ENCODE peak calls at places on chromosome 4, in six cellular contexts. G is HL-60, W is IMR-90, P is lower lobe of right lung, A is pancreas, Y is WTC11. E is an unnamed sample.
A peak's percentile ranks its signal among the peaks of the same experiment; 100 is the strongest.

GRCh38 chr4:173288698-173289350 is 45.3 kb downstream of the HMGB2 start:
- DNase-seq in G (no peak), W (no peak), P (no peak), A (no peak), Y (no peak), E (no peak)

GRCh38 chr4:17120761-17121160 is 222.3 kb upstream of the LDB2 start:
- DNase-seq in G (no peak), W (peak; percentile 18), P (no peak), A (no peak), Y (no peak), E (no peak)

GRCh38 chr4:113026556-113026955 is 22.9 kb upstream of the ANK2 start:
- DNase-seq in G (no peak), W (no peak), P (no peak), A (no peak), Y (no peak), E (no peak)

GRCh38 chr4:39682133-39682532 is 15.8 kb upstream of the UBE2K start:
- DNase-seq in G (no peak), W (no peak), P (no peak), A (no peak), Y (no peak), E (no peak)

GRCh38 chr4:168632246-168632832 is 135.5 kb downstream of the PALLD start:
- DNase-seq in G (no peak), W (no peak), P (no peak), A (no peak), Y (no peak), E (no peak)

GRCh38 chr4:148030486-148030885 is 298.6 kb downstream of the ARHGAP10 start:
- DNase-seq in G (no peak), W (peak; percentile 75), P (no peak), A (no peak), Y (no peak), E (peak; percentile 73)

GRCh38 chr4:147772459-147772969 is 40.6 kb downstream of the ARHGAP10 start:
- DNase-seq in G (no peak), W (peak; percentile 92), P (no peak), A (no peak), Y (no peak), E (no peak)

GRCh38 chr4:3346146-3346545 is 53.3 kb downstream of the RGS12 start:
- DNase-seq in G (peak; percentile 65), W (peak; percentile 84), P (no peak), A (peak; percentile 66), Y (no peak), E (peak; percentile 49)

GRCh38 chr4:3472411-3473141 is 9.5 kb downstream of the DOK7 start:
- DNase-seq in G (no peak), W (no peak), P (peak; percentile 39), A (peak; percentile 92), Y (no peak), E (no peak)

GRCh38 chr4:57424231-57424897 is 314.2 kb upstream of the IGFBP7 start:
- DNase-seq in G (no peak), W (peak; percentile 14), P (no peak), A (peak; percentile 60), Y (no peak), E (peak; percentile 10)

GRCh38 chr4:4502694-4503311 is 39.0 kb downstream of the STX18 start:
- DNase-seq in G (no peak), W (peak; percentile 79), P (no peak), A (no peak), Y (no peak), E (no peak)

GRCh38 chr4:121070696-121071639 is 1.4 kb downstream of the NDNF start:
- DNase-seq in G (no peak), W (no peak), P (peak; percentile 71), A (peak; percentile 55), Y (peak; percentile 77), E (no peak)

GRCh38 chr4:52979821-52980590 is 117.9 kb downstream of the RASL11B start:
- DNase-seq in G (no peak), W (no peak), P (no peak), A (no peak), Y (no peak), E (no peak)
- TF ChIP-seq CTCF in G (no peak), W (no peak), P (no peak), A (no peak), Y (no peak), E (no peak)

GRCh38 chr4:154529737-154530136 is 20.5 kb downstream of the PLRG1 start:
- DNase-seq in G (no peak), W (no peak), P (no peak), A (no peak), Y (no peak), E (no peak)

GRCh38 chr4:154528866-154529265 is 21.3 kb downstream of the PLRG1 start:
- DNase-seq in G (no peak), W (no peak), P (no peak), A (no peak), Y (no peak), E (no peak)

DNA sequence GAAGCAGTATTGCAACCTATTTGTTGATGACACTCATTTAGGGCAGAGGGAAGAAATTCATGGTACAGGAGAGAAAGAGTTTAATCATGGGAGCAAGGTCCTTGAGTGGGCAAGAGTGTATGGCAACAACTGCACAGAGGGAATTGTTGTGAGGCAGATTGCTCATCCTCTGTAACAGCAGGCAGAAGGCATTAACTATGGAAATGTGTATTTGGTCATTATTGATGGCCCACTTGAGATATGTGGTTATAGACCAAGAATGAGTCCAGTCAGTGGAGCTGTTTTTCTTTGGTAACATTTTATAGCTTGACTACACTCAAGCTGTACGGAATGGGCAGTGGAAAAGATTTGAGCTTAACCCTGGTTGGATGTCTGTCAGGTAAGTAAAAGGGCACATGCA is 15.9 kb downstream of the PLRG1 start:
- DNase-seq in G (no peak), W (no peak), P (no peak), A (no peak), Y (no peak), E (no peak)
- TF ChIP-seq CTCF in G (no peak), W (no peak), P (no peak), A (no peak), Y (no peak), E (no peak)

GRCh38 chr4:52234539-52235174 is 183.6 kb downstream of the SPATA18 start:
- DNase-seq in G (no peak), W (peak; percentile 37), P (no peak), A (no peak), Y (no peak), E (peak; percentile 28)
- TF ChIP-seq CTCF in G (no peak), W (peak; percentile 56), P (peak; percentile 33), A (peak; percentile 32), Y (no peak), E (peak; percentile 61)

GRCh38 chr4:8587469-8588195 is 4.9 kb upstream of the CPZ start:
- DNase-seq in G (no peak), W (no peak), P (no peak), A (no peak), Y (peak; percentile 5), E (no peak)

GRCh38 chr4:8588196-8588470 is 4.4 kb upstream of the CPZ start:
- DNase-seq in G (no peak), W (no peak), P (peak; percentile 19), A (no peak), Y (no peak), E (no peak)

GRCh38 chr4:8585721-8586161 is 5.5 kb downstream of the GPR78 start:
- DNase-seq in G (no peak), W (no peak), P (peak; percentile 32), A (no peak), Y (peak; percentile 7), E (no peak)

GRCh38 chr4:8586246-8586645 is 6.1 kb downstream of the GPR78 start:
- DNase-seq in G (no peak), W (no peak), P (no peak), A (no peak), Y (no peak), E (no peak)

DNA sequence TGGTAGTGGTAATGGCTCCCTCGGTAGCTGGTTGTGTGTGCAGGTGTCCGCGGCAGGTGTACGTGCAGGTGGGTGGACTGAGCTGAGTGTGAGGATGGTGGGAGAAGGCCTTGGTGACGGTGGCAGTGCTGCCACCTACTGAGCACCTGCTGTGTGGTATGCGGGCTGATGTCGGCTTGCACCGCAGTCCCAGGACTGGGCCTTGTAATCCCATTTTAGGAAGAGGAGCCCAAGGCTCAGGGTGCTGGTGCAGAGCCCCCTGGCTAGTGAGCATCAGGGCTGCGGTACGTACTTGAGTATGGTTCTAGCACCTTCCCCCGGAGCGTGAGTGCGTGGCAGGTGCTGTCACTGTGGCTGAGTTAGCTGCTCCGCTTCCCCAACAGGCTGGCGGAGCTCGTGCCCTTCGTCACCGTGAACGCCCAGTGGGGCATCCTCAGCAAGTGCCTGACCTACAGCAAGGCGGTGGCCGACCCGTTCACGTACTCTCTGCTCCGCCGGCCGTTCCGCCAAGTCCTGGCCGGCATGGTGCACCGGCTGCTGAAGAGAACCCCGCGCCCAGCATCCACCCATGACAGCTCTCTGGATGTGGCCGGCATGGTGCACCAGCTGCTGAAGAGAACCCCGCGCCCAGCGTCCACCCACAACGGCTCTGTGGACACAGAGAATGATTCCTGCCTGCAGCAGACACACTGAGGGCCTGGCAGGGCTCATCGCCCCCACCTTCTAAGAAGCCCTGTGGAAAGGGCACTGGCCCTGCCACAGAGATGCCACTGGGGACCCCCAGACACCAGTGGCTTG is 5.7 kb upstream of the CPZ start:
- DNase-seq in G (no peak), W (no peak), P (peak; percentile 37), A (no peak), Y (peak; percentile 11), E (no peak)
- TF ChIP-seq CTCF in G (no peak), W (no peak), P (no peak), A (no peak), Y (no peak), E (no peak)

DNA sequence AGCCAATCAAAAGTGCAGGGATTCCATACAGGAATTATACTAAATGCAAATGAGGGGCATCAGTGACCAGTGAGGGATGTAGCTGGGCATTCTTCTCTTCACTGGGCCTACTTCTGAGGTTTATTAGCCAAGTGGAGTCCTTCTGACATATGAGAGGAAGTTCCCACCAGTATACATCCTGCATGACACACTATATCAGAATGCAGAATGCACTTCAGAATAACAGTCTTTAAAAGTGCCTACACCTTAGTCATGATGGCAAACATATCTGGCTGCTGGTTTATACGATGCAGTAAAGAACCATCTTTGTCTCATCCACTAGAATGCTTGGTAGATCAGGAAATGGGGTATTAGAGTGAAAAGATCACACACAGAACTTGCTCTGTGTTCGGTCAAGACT is 180.3 kb upstream of the PPARGC1A start:
- DNase-seq in G (no peak), W (peak; percentile 96), P (no peak), A (no peak), Y (no peak), E (no peak)
- TF ChIP-seq CTCF in G (no peak), W (no peak), P (no peak), A (no peak), Y (no peak), E (no peak)

E was measured in AG09319.